ENCODE peak calls at places on chromosomes 12 and 14, in nine cellular contexts. E is NCI-H1105 treated with DMSO at 0.1 percent for 48 hours, T is activated T-cell treated with anti-CD3 and anti-CD28 coated beads for 1 hour, A is NCI-H1092, F is activated gamma-delta T cell treated with Interleukin-2 at 50 U/mL for 16 hours, M is caudate nucleus, C is SW480, B is LNCaP clone FGC, I is A549. X is an unnamed sample.

GRCh38 chr14:44041700-44042099 is 465.4 kb downstream of the FSCB start:
- DNase-seq in C (no peak), A (no peak), F (no peak), E (no peak), T (no peak), M (no peak), B (no peak), I (no peak), X (no peak)

GRCh38 chr12:66899567-66899966 is 220.7 kb upstream of the GRIP1 start:
- DNase-seq in B (no peak), E (no peak), M (no peak), A (no peak), F (no peak), C (no peak), T (no peak), I (no peak), X (no peak)

GRCh38 chr12:28966049-28966778 is 182.9 kb upstream of the FAR2 start:
- DNase-seq in F (no peak), A (peak), M (no peak), B (peak), E (peak), I (no peak), T (no peak), C (no peak), X (no peak)

GRCh38 chr12:131917139-131917710 is 11.9 kb upstream of the PUS1 start:
- DNase-seq in E (no peak), T (no peak), F (no peak), B (no peak), I (no peak), C (no peak), M (no peak), A (no peak), X (no peak)

GRCh38 chr14:22007278-22008097 is 333.9 kb upstream of the OR4E1 start:
- DNase-seq in C (no peak), M (no peak), B (no peak), I (no peak), A (no peak), E (no peak), T (no peak), F (no peak), X (no peak)

GRCh38 chr12:123065666-123066457 is 85.0 kb downstream of the PITPNM2 start:
- DNase-seq in C (no peak), M (no peak), B (no peak), T (no peak), I (no peak), F (no peak), E (no peak), A (no peak), X (no peak)

GRCh38 chr12:30902606-30903005 is 23.9 kb upstream of the TSPAN11 start:
- DNase-seq in I (no peak), T (no peak), E (no peak), F (no peak), M (no peak), C (no peak), B (no peak), A (no peak), X (no peak)

GRCh38 chr14:99055019-99055418 is 217.0 kb downstream of the BCL11B start:
- DNase-seq in C (no peak), F (no peak), T (no peak), I (no peak), A (no peak), M (no peak), B (no peak), E (no peak), X (no peak)

GRCh38 chr14:105926415-105927093 is 400.2 kb downstream of the TMEM121 start:
- DNase-seq in M (no peak), F (no peak), E (no peak), A (no peak), T (no peak), I (no peak), B (no peak), C (no peak), X (no peak)

GRCh38 chr14:76872796-76873432 is 46.7 kb downstream of the LRRC74A start:
- DNase-seq in T (peak), I (peak), C (peak), E (peak), M (peak), F (peak), B (no peak), A (no peak), X (no peak)

GRCh38 chr14:96824283-96824682 is 27.1 kb downstream of the VRK1 start:
- DNase-seq in F (no peak), I (no peak), E (no peak), A (no peak), M (no peak), C (no peak), B (no peak), T (no peak), X (no peak)

GRCh38 chr12:39395866-39396265 is 47.1 kb downstream of the KIF21A start:
- DNase-seq in E (no peak), T (no peak), A (no peak), C (no peak), I (no peak), F (no peak), M (no peak), B (no peak), X (no peak)

GRCh38 chr14:61588419-61588901 is 106.9 kb upstream of the HIF1A start:
- DNase-seq in E (no peak), T (no peak), B (no peak), C (no peak), M (no peak), A (no peak), F (no peak), I (no peak), X (no peak)

GRCh38 chr12:109462868-109463692 is 14.0 kb downstream of the KCTD10 start:
- DNase-seq in F (no peak), B (peak), A (no peak), I (no peak), M (no peak), T (no peak), E (no peak), C (peak), X (no peak)

GRCh38 chr14:99879401-99880295 is 86.4 kb downstream of the EML1 start:
- DNase-seq in T (no peak), E (no peak), B (no peak), C (peak), A (no peak), I (no peak), M (no peak), F (no peak), X (no peak)

GRCh38 chr14:56175773-56176172 is 57.6 kb downstream of the PELI2 start:
- DNase-seq in E (no peak), T (no peak), F (no peak), A (no peak), I (no peak), B (no peak), C (no peak), M (no peak), X (no peak)

GRCh38 chr12:107411792-107412535 is 273.6 kb upstream of the PWP1 start:
- DNase-seq in B (no peak), M (no peak), T (no peak), C (peak), E (no peak), A (no peak), F (no peak), I (peak), X (no peak)

GRCh38 chr12:56243731-56244181 is 13.9 kb downstream of the SLC39A5 start:
- DNase-seq in C (no peak), E (no peak), A (no peak), T (no peak), I (no peak), F (no peak), B (no peak), M (no peak), X (no peak)

X was measured in DMS 273 treated with DMSO at 0.1 percent for 48 hours.